ENCODE peak calls at places on chromosomes 1 and 21, in nine cellular contexts. O is HFF-Myc, X is AML-193, W is AG09309, B is T47D, R is NCI-H446, Y is Calu3, D is HT-29, H is HuH-7.5. F is an unnamed sample.
A peak's percentile ranks its signal among the peaks of the same experiment; 100 is the strongest.

GRCh38 chr1:214290399-214291037 is 9.6 kb downstream of the SMYD2 start:
- DNase-seq in O (no peak), X (no peak), W (no peak), B (no peak), R (no peak), Y (no peak), D (no peak), H (no peak), F (no peak)

GRCh38 chr1:116716391-116716790 is 37.8 kb upstream of the CD2 start:
- DNase-seq in O (no peak), X (no peak), W (no peak), B (no peak), R (no peak), Y (no peak), D (no peak), H (no peak), F (no peak)

GRCh38 chr21:16194851-16195251 is 465.1 kb downstream of the USP25 start:
- DNase-seq in O (no peak), X (no peak), W (no peak), B (no peak), R (no peak), Y (no peak), D (no peak), H (no peak), F (no peak)

GRCh38 chr1:55257958-55258357 is 42.8 kb upstream of the USP24 start:
- DNase-seq in O (no peak), X (peak; percentile 6), W (no peak), B (no peak), R (no peak), Y (no peak), D (no peak), H (no peak), F (no peak)

GRCh38 chr1:73593379-73593778 is 604.6 kb downstream of the LRRIQ3 start:
- DNase-seq in O (no peak), X (no peak), W (no peak), B (peak; percentile 5), R (peak; percentile 4), Y (peak; percentile 58), D (peak; percentile 83), H (no peak), F (peak; percentile 58)

GRCh38 chr1:230853736-230854135 is 14.6 kb downstream of the C1orf198 start:
- DNase-seq in O (no peak), X (no peak), W (no peak), B (no peak), R (no peak), Y (no peak), D (no peak), H (no peak), F (no peak)

GRCh38 chr1:84851839-84852238 is 41.2 kb downstream of the LPAR3 start:
- DNase-seq in O (peak; percentile 57), X (no peak), W (peak; percentile 80), B (no peak), R (no peak), Y (peak; percentile 26), D (no peak), H (no peak), F (no peak)

GRCh38 chr1:32878637-32879041 is 7.7 kb upstream of the HPCA start:
- DNase-seq in O (no peak), X (no peak), W (no peak), B (no peak), R (no peak), Y (no peak), D (no peak), H (no peak), F (no peak)

GRCh38 chr1:76868916-76869315 is 1.6 kb downstream of the ST6GALNAC5 start:
- DNase-seq in O (no peak), X (no peak), W (no peak), B (no peak), R (peak; percentile 11), Y (no peak), D (no peak), H (no peak), F (no peak)

GRCh38 chr21:37658994-37659458 is 257.2 kb downstream of the KCNJ6 start:
- DNase-seq in O (peak; percentile 16), X (no peak), W (peak; percentile 58), B (no peak), R (peak; percentile 38), Y (no peak), D (no peak), H (no peak), F (no peak)

GRCh38 chr1:8815582-8816285 is 1.7 kb downstream of the RERE start:
- DNase-seq in O (no peak), X (no peak), W (no peak), B (no peak), R (no peak), Y (no peak), D (peak; percentile 46), H (no peak), F (no peak)

GRCh38 chr21:31656199-31657095 is 3.0 kb upstream of the SOD1 start:
- DNase-seq in O (no peak), X (no peak), W (peak; percentile 27), B (no peak), R (no peak), Y (no peak), D (no peak), H (no peak), F (no peak)

GRCh38 chr1:35691080-35691479 is 27.6 kb downstream of the C1orf216 start:
- DNase-seq in O (no peak), X (no peak), W (no peak), B (no peak), R (no peak), Y (no peak), D (no peak), H (no peak), F (no peak)

GRCh38 chr1:27366113-27366410 is 699 bp downstream of the MAP3K6 start:
- DNase-seq in O (no peak), X (peak; percentile 46), W (no peak), B (peak; percentile 69), R (peak; percentile 87), Y (peak; percentile 74), D (peak; percentile 65), H (peak; percentile 89), F (peak; percentile 87)

F was measured in ureter.